ENCODE peak calls at places on chromosomes 12 and 14, in four cellular contexts. One of them, this sample, is unnamed.

GRCh38 chr14:28577187-28577586 is 189.4 kb upstream of the FOXG1 start:
- DNase-seq in uterus: no peak
- DNase-seq in brain microvascular endothelial cell: no peak
- DNase-seq in adrenal gland: no peak
- DNase-seq in this sample: no peak

GRCh38 chr12:89081709-89082108 is 270.6 kb downstream of the DUSP6 start:
- DNase-seq in uterus: no peak
- DNase-seq in brain microvascular endothelial cell: no peak
- DNase-seq in adrenal gland: no peak
- DNase-seq in this sample: no peak

GRCh38 chr12:27635349-27635972 is 60.8 kb upstream of the REP15 start:
- DNase-seq in uterus: no peak
- DNase-seq in brain microvascular endothelial cell: no peak
- DNase-seq in adrenal gland: no peak
- DNase-seq in this sample: no peak

GRCh38 chr12:82357845-82358199 is 365 bp downstream of the CCDC59 start:
- DNase-seq in uterus: no peak
- DNase-seq in brain microvascular endothelial cell: no peak
- DNase-seq in adrenal gland: no peak
- DNase-seq in this sample: no peak

GRCh38 chr12:100867639-100868393 is 73.2 kb downstream of the ANO4 start:
- DNase-seq in uterus: no peak
- DNase-seq in brain microvascular endothelial cell: no peak
- DNase-seq in adrenal gland: no peak
- DNase-seq in this sample: no peak

GRCh38 chr12:50174971-50175715 is 8.0 kb upstream of the CERS5 start:
- DNase-seq in uterus: peak; percentile 33
- DNase-seq in brain microvascular endothelial cell: no peak
- DNase-seq in adrenal gland: no peak
- DNase-seq in this sample: no peak

GRCh38 chr12:52268212-52268611 is 6.2 kb upstream of the KRT86 start:
- DNase-seq in uterus: no peak
- DNase-seq in brain microvascular endothelial cell: no peak
- DNase-seq in adrenal gland: no peak
- DNase-seq in this sample: no peak

GRCh38 chr12:3523058-3523457 is 32.1 kb downstream of the PRMT8 start:
- DNase-seq in uterus: no peak
- DNase-seq in brain microvascular endothelial cell: no peak
- DNase-seq in adrenal gland: no peak
- DNase-seq in this sample: no peak

GRCh38 chr12:56014205-56014604 is 6.6 kb upstream of the IKZF4 start:
- DNase-seq in uterus: no peak
- DNase-seq in brain microvascular endothelial cell: no peak
- DNase-seq in adrenal gland: no peak
- DNase-seq in this sample: no peak

GRCh38 chr14:34098045-34098984 is 147.4 kb upstream of the EGLN3 start:
- DNase-seq in uterus: peak; percentile 43
- DNase-seq in brain microvascular endothelial cell: peak; percentile 45
- DNase-seq in adrenal gland: peak; percentile 44
- DNase-seq in this sample: no peak

GRCh38 chr12:116215021-116215420 is 62.5 kb downstream of the MED13L start:
- DNase-seq in uterus: no peak
- DNase-seq in brain microvascular endothelial cell: no peak
- DNase-seq in adrenal gland: no peak
- DNase-seq in this sample: no peak

GRCh38 chr12:118500302-118500701 is 123.9 kb downstream of the SUDS3 start:
- DNase-seq in uterus: no peak
- DNase-seq in brain microvascular endothelial cell: no peak
- DNase-seq in adrenal gland: no peak
- DNase-seq in this sample: no peak

GRCh38 chr12:131085816-131086591 is 132.3 kb downstream of the ADGRD1 start:
- DNase-seq in uterus: no peak
- DNase-seq in brain microvascular endothelial cell: no peak
- DNase-seq in adrenal gland: peak; percentile 13
- DNase-seq in this sample: no peak

GRCh38 chr12:15726029-15726756 is 63.0 kb downstream of the EPS8 start:
- DNase-seq in uterus: no peak
- DNase-seq in brain microvascular endothelial cell: no peak
- DNase-seq in adrenal gland: no peak
- DNase-seq in this sample: no peak

GRCh38 chr12:59041241-59042121 is 121.2 kb upstream of the LRIG3 start:
- DNase-seq in uterus: no peak
- DNase-seq in brain microvascular endothelial cell: peak; percentile 60
- DNase-seq in adrenal gland: no peak
- DNase-seq in this sample: no peak

GRCh38 chr12:56007892-56008471 is 10.9 kb downstream of the SUOX start:
- DNase-seq in uterus: no peak
- DNase-seq in brain microvascular endothelial cell: no peak
- DNase-seq in adrenal gland: peak; percentile 31
- DNase-seq in this sample: no peak

GRCh38 chr12:87302126-87302732 is 727.0 kb downstream of the C12orf50 start:
- DNase-seq in uterus: no peak
- DNase-seq in brain microvascular endothelial cell: no peak
- DNase-seq in adrenal gland: no peak
- DNase-seq in this sample: no peak

GRCh38 chr14:51147183-51147582 is 52.3 kb upstream of the TRIM9 start:
- DNase-seq in uterus: no peak
- DNase-seq in brain microvascular endothelial cell: no peak
- DNase-seq in adrenal gland: no peak
- DNase-seq in this sample: no peak

GRCh38 chr12:114668905-114669304 is 15.1 kb downstream of the TBX3 start:
- DNase-seq in uterus: peak; percentile 56
- DNase-seq in brain microvascular endothelial cell: no peak
- DNase-seq in adrenal gland: peak; percentile 77
- DNase-seq in this sample: no peak

GRCh38 chr12:79512068-79512467 is 178.7 kb downstream of the PAWR start:
- DNase-seq in uterus: no peak
- DNase-seq in brain microvascular endothelial cell: no peak
- DNase-seq in adrenal gland: no peak
- DNase-seq in this sample: no peak

GRCh38 chr14:25014440-25014839 is 35.5 kb downstream of the STXBP6 start:
- DNase-seq in uterus: no peak
- DNase-seq in brain microvascular endothelial cell: no peak
- DNase-seq in adrenal gland: no peak
- DNase-seq in this sample: no peak

GRCh38 chr12:30243426-30243825 is 452.2 kb downstream of the IPO8 start:
- DNase-seq in uterus: no peak
- DNase-seq in brain microvascular endothelial cell: no peak
- DNase-seq in adrenal gland: no peak
- DNase-seq in this sample: no peak

GRCh38 chr14:99435327-99435726 is 45.3 kb downstream of the SETD3 start:
- DNase-seq in uterus: no peak
- DNase-seq in brain microvascular endothelial cell: no peak
- DNase-seq in adrenal gland: no peak
- DNase-seq in this sample: no peak

GRCh38 chr12:5621329-5621728 is 189.4 kb downstream of the NTF3 start:
- DNase-seq in uterus: no peak
- DNase-seq in brain microvascular endothelial cell: no peak
- DNase-seq in adrenal gland: no peak
- DNase-seq in this sample: no peak

GRCh38 chr12:5620896-5621295 is 189.0 kb downstream of the NTF3 start:
- DNase-seq in uterus: no peak
- DNase-seq in brain microvascular endothelial cell: no peak
- DNase-seq in adrenal gland: no peak
- DNase-seq in this sample: no peak

GRCh38 chr12:5624873-5625272 is 193.0 kb downstream of the NTF3 start:
- DNase-seq in uterus: no peak
- DNase-seq in brain microvascular endothelial cell: no peak
- DNase-seq in adrenal gland: no peak
- DNase-seq in this sample: no peak

GRCh38 chr12:5622280-5622679 is 190.4 kb downstream of the NTF3 start:
- DNase-seq in uterus: no peak
- DNase-seq in brain microvascular endothelial cell: no peak
- DNase-seq in adrenal gland: no peak
- DNase-seq in this sample: no peak

GRCh38 chr12:5623411-5623810 is 191.5 kb downstream of the NTF3 start:
- DNase-seq in uterus: no peak
- DNase-seq in brain microvascular endothelial cell: no peak
- DNase-seq in adrenal gland: no peak
- DNase-seq in this sample: no peak
- TF ChIP-seq CTCF in uterus: no peak
- TF ChIP-seq CTCF in brain microvascular endothelial cell: no peak
- TF ChIP-seq CTCF in adrenal gland: no peak
- TF ChIP-seq CTCF in this sample: no peak

DNA sequence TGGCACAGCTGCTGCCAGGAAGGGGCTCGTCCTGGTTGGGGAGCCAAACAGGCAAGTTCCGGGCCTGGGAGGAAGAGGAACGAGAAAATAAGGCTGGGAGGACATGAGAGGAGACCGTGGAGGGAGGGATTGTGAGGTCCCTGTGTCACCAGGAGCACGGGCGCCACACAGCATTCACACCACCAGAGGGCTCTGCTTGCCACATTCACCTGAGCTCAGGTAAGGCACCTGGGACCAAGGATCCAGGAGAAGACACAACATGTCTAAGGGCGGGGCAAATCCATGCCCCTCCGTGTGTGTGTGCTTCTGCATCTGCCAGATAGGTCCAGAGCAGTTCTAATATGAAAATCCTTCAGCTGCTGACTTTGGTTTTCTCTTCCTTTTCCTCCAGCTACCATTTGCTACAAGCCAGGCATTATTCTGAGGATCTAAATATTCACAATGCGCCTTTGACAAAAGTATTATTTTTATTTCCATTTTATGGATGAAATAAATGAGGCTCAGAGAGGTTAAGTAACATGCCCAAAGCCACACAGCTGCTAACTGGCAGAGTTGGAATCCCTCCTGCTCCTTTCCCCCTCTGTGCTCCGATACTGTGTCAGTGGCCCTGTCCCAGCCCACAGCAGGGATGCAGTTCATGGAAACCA is 14.6 kb downstream of the RAPGEF3 start:
- DNase-seq in uterus: no peak
- DNase-seq in brain microvascular endothelial cell: no peak
- DNase-seq in adrenal gland: peak; percentile 54
- DNase-seq in this sample: no peak
- TF ChIP-seq CTCF in uterus: no peak
- TF ChIP-seq CTCF in brain microvascular endothelial cell: peak; percentile 66
- TF ChIP-seq CTCF in adrenal gland: peak; percentile 41
- TF ChIP-seq CTCF in this sample: peak; percentile 35

GRCh38 chr14:106605548-106606448 is 1079.4 kb downstream of the TMEM121 start:
- DNase-seq in uterus: no peak
- DNase-seq in brain microvascular endothelial cell: no peak
- DNase-seq in adrenal gland: no peak
- DNase-seq in this sample: no peak
- TF ChIP-seq CTCF in uterus: no peak
- TF ChIP-seq CTCF in brain microvascular endothelial cell: no peak
- TF ChIP-seq CTCF in adrenal gland: no peak
- TF ChIP-seq CTCF in this sample: no peak

DNA sequence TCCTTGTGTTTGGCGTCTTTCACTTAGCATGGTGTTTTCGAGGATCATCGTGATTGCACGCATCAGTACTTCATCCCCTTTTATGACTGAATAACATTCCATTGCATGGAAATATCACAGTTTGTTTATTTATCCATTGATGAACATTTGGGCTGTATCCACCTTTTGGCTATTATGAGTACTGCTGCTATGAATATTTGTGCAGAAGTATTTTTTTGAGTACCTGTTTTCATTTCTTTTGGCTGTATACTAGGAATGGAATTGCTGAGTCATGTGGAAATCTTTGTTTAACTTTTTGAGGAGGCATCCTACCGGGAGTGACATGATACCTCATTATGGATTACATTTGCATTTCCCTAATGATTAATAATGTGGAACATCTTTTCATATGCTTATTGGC is 66.4 kb downstream of the WNK1 start:
- DNase-seq in uterus: no peak
- DNase-seq in brain microvascular endothelial cell: no peak
- DNase-seq in adrenal gland: no peak
- DNase-seq in this sample: no peak
- TF ChIP-seq CTCF in uterus: no peak
- TF ChIP-seq CTCF in brain microvascular endothelial cell: peak; percentile 8
- TF ChIP-seq CTCF in adrenal gland: no peak
- TF ChIP-seq CTCF in this sample: no peak

DNA sequence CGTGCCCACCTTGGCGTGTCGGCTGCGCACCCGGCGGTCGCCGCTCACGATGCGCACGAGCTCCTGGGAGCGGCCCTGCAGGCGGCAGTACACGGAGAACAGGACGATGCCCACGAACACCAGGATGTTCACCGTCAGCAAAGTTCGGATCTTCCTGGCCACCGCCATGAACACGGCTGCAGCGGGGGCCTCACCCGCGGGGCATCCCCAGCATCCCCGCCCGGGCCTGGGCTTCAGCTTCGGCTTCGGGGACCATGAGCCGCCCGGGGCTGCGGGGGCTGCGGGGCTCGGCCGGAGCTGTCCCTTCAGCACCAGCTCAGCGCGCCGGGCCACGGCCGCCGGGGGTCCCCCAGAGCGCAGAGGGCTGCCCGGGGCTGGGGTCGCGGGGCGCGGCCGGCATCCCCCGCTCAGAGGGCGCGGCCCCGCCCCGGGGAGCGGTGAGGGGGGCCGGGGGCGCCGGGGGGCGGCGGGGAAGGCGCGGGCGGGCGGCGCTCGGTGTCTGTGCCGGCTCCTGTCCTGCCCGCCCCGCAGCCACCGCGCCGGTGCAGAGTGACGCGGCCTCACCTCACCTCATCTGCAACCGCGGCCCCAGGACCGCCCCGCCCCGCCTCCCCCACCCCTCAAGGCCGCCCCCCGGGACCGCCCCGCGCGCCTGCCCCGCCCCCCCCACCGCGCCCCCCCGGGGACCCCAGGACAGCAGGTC is at the start of gene GALNT9:
- DNase-seq in uterus: no peak
- DNase-seq in brain microvascular endothelial cell: no peak
- DNase-seq in adrenal gland: no peak
- DNase-seq in this sample: no peak
- TF ChIP-seq CTCF in uterus: no peak
- TF ChIP-seq CTCF in brain microvascular endothelial cell: no peak
- TF ChIP-seq CTCF in adrenal gland: no peak
- TF ChIP-seq CTCF in this sample: no peak

DNA sequence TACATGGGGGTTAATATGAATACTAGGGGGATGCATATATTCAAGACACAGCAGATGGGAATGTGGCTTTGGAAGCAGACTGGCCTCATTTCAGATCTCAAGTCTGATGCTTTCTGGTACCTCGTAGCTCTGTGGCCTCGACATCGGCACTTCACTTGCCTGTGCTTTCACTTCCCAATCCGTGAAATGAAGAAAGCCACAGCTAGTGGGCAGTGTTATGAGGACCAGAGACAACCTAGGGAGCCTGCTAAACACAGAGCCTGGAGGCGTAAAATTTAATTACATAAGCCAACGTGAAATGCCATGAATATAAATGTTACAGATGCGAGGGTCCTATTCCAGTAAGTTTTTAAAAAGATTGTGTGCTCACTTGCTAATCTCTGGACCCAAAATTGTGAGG is 286.0 kb downstream of the TMEM132D start:
- DNase-seq in uterus: no peak
- DNase-seq in brain microvascular endothelial cell: no peak
- DNase-seq in adrenal gland: no peak
- DNase-seq in this sample: no peak
- TF ChIP-seq CTCF in uterus: no peak
- TF ChIP-seq CTCF in brain microvascular endothelial cell: no peak
- TF ChIP-seq CTCF in adrenal gland: no peak
- TF ChIP-seq CTCF in this sample: no peak

GRCh38 chr12:93571854-93572711 is at the start of gene SOCS2:
- DNase-seq in uterus: peak; percentile 65
- DNase-seq in brain microvascular endothelial cell: no peak
- DNase-seq in adrenal gland: peak; percentile 60
- DNase-seq in this sample: no peak
- TF ChIP-seq CTCF in uterus: no peak
- TF ChIP-seq CTCF in brain microvascular endothelial cell: no peak
- TF ChIP-seq CTCF in adrenal gland: no peak
- TF ChIP-seq CTCF in this sample: no peak

GRCh38 chr14:70855486-70855885 is 46.2 kb upstream of the MAP3K9 start:
- DNase-seq in uterus: no peak
- DNase-seq in brain microvascular endothelial cell: no peak
- DNase-seq in adrenal gland: no peak
- DNase-seq in this sample: no peak
- TF ChIP-seq CTCF in uterus: no peak
- TF ChIP-seq CTCF in brain microvascular endothelial cell: no peak
- TF ChIP-seq CTCF in adrenal gland: no peak
- TF ChIP-seq CTCF in this sample: no peak

This sample was measured in gastrocnemius medialis.